ENCODE peak calls at places on chromosome 19, in eight cellular contexts. One of them, this sample, is unnamed.

GRCh38 chr19:10112037-10112751 is 701 bp downstream of the P2RY11 start:
- DNase-seq in CD8-positive, alpha-beta memory T cell: peak; percentile 29
- DNase-seq in ovary: no peak
- DNase-seq in fibroblast of lung: no peak
- DNase-seq in hepatocyte: no peak
- DNase-seq in IMR-90: no peak
- DNase-seq in neural progenitor cell: no peak
- DNase-seq in vagina: peak; percentile 79
- DNase-seq in this sample: no peak

GRCh38 chr19:13748169-13748884 is 16.0 kb upstream of the MRI1 start:
- DNase-seq in IMR-90: peak; percentile 74
- DNase-seq in vagina: no peak
- DNase-seq in neural progenitor cell: peak; percentile 31
- DNase-seq in hepatocyte: peak; percentile 52
- DNase-seq in fibroblast of lung: peak; percentile 56
- DNase-seq in CD8-positive, alpha-beta memory T cell: no peak
- DNase-seq in ovary: peak; percentile 54
- DNase-seq in this sample: no peak

GRCh38 chr19:32750441-32751055 is 31.0 kb downstream of the TDRD12 start:
- DNase-seq in IMR-90: no peak
- DNase-seq in fibroblast of lung: no peak
- DNase-seq in CD8-positive, alpha-beta memory T cell: no peak
- DNase-seq in vagina: no peak
- DNase-seq in ovary: no peak
- DNase-seq in neural progenitor cell: no peak
- DNase-seq in hepatocyte: no peak
- DNase-seq in this sample: no peak

GRCh38 chr19:48400018-48400742 is 6.7 kb downstream of the GRIN2D start:
- DNase-seq in ovary: no peak
- DNase-seq in vagina: no peak
- DNase-seq in neural progenitor cell: peak; percentile 75
- DNase-seq in IMR-90: peak; percentile 55
- DNase-seq in fibroblast of lung: peak; percentile 57
- DNase-seq in CD8-positive, alpha-beta memory T cell: peak; percentile 23
- DNase-seq in hepatocyte: peak; percentile 70
- DNase-seq in this sample: no peak

GRCh38 chr19:29526730-29527499 is 1.1 kb downstream of the VSTM2B start:
- DNase-seq in vagina: no peak
- DNase-seq in ovary: no peak
- DNase-seq in CD8-positive, alpha-beta memory T cell: no peak
- DNase-seq in IMR-90: no peak
- DNase-seq in fibroblast of lung: no peak
- DNase-seq in neural progenitor cell: peak; percentile 68
- DNase-seq in hepatocyte: no peak
- DNase-seq in this sample: no peak

GRCh38 chr19:7928334-7928706 is 2.4 kb upstream of the CTXN1 start:
- DNase-seq in IMR-90: no peak
- DNase-seq in CD8-positive, alpha-beta memory T cell: no peak
- DNase-seq in neural progenitor cell: no peak
- DNase-seq in hepatocyte: no peak
- DNase-seq in vagina: no peak
- DNase-seq in fibroblast of lung: no peak
- DNase-seq in ovary: peak; percentile 53
- DNase-seq in this sample: no peak

GRCh38 chr19:398719-399118 is 10.2 kb downstream of the C2CD4C start:
- DNase-seq in IMR-90: no peak
- DNase-seq in CD8-positive, alpha-beta memory T cell: no peak
- DNase-seq in ovary: no peak
- DNase-seq in hepatocyte: no peak
- DNase-seq in neural progenitor cell: no peak
- DNase-seq in fibroblast of lung: no peak
- DNase-seq in vagina: no peak
- DNase-seq in this sample: no peak

GRCh38 chr19:5001547-5002131 is 32.7 kb downstream of the KDM4B start:
- DNase-seq in fibroblast of lung: peak; percentile 63
- DNase-seq in vagina: no peak
- DNase-seq in ovary: no peak
- DNase-seq in hepatocyte: peak; percentile 50
- DNase-seq in neural progenitor cell: peak; percentile 61
- DNase-seq in CD8-positive, alpha-beta memory T cell: peak; percentile 21
- DNase-seq in IMR-90: peak; percentile 71
- DNase-seq in this sample: no peak

GRCh38 chr19:32396046-32396652 is 9.4 kb upstream of the DPY19L3 start:
- DNase-seq in IMR-90: no peak
- DNase-seq in CD8-positive, alpha-beta memory T cell: no peak
- DNase-seq in ovary: no peak
- DNase-seq in neural progenitor cell: no peak
- DNase-seq in hepatocyte: no peak
- DNase-seq in vagina: no peak
- DNase-seq in fibroblast of lung: no peak
- DNase-seq in this sample: no peak

GRCh38 chr19:17610384-17610783 is 54.9 kb downstream of the COLGALT1 start:
- DNase-seq in neural progenitor cell: no peak
- DNase-seq in fibroblast of lung: peak; percentile 13
- DNase-seq in IMR-90: peak; percentile 14
- DNase-seq in vagina: no peak
- DNase-seq in ovary: no peak
- DNase-seq in CD8-positive, alpha-beta memory T cell: peak; percentile 11
- DNase-seq in hepatocyte: no peak
- DNase-seq in this sample: no peak

GRCh38 chr19:54518844-54519243 is 16.2 kb downstream of the LAIR2 start:
- DNase-seq in vagina: no peak
- DNase-seq in CD8-positive, alpha-beta memory T cell: no peak
- DNase-seq in IMR-90: no peak
- DNase-seq in ovary: no peak
- DNase-seq in hepatocyte: no peak
- DNase-seq in neural progenitor cell: no peak
- DNase-seq in fibroblast of lung: no peak
- DNase-seq in this sample: no peak

GRCh38 chr19:45152504-45153338 is 8.1 kb downstream of the NKPD1 start:
- DNase-seq in vagina: no peak
- DNase-seq in hepatocyte: peak; percentile 45
- DNase-seq in CD8-positive, alpha-beta memory T cell: peak; percentile 49
- DNase-seq in fibroblast of lung: peak; percentile 50
- DNase-seq in ovary: peak; percentile 48
- DNase-seq in IMR-90: peak; percentile 40
- DNase-seq in neural progenitor cell: peak; percentile 85
- DNase-seq in this sample: no peak

GRCh38 chr19:22331521-22331920 is 45.3 kb downstream of the ZNF729 start:
- DNase-seq in fibroblast of lung: no peak
- DNase-seq in vagina: peak; percentile 25
- DNase-seq in neural progenitor cell: no peak
- DNase-seq in ovary: no peak
- DNase-seq in hepatocyte: no peak
- DNase-seq in IMR-90: no peak
- DNase-seq in CD8-positive, alpha-beta memory T cell: no peak
- DNase-seq in this sample: no peak

GRCh38 chr19:17183858-17184271 is 31.3 kb upstream of the USE1 start:
- DNase-seq in hepatocyte: no peak
- DNase-seq in fibroblast of lung: no peak
- DNase-seq in neural progenitor cell: no peak
- DNase-seq in vagina: no peak
- DNase-seq in IMR-90: no peak
- DNase-seq in ovary: no peak
- DNase-seq in CD8-positive, alpha-beta memory T cell: peak; percentile 33
- DNase-seq in this sample: no peak

GRCh38 chr19:17718988-17719711 is at the start of gene MAP1S:
- DNase-seq in vagina: no peak
- DNase-seq in fibroblast of lung: peak; percentile 40
- DNase-seq in IMR-90: peak; percentile 25
- DNase-seq in hepatocyte: peak; percentile 84
- DNase-seq in CD8-positive, alpha-beta memory T cell: peak; percentile 60
- DNase-seq in ovary: peak; percentile 41
- DNase-seq in neural progenitor cell: peak; percentile 96
- DNase-seq in this sample: no peak

GRCh38 chr19:29795882-29796523 is 15.8 kb upstream of the CCNE1 start:
- DNase-seq in neural progenitor cell: no peak
- DNase-seq in ovary: no peak
- DNase-seq in IMR-90: no peak
- DNase-seq in hepatocyte: no peak
- DNase-seq in fibroblast of lung: no peak
- DNase-seq in CD8-positive, alpha-beta memory T cell: no peak
- DNase-seq in vagina: no peak
- DNase-seq in this sample: no peak

GRCh38 chr19:47427241-47428176 is 8.2 kb upstream of the MEIS3 start:
- DNase-seq in ovary: peak; percentile 68
- DNase-seq in IMR-90: peak; percentile 45
- DNase-seq in fibroblast of lung: peak; percentile 36
- DNase-seq in hepatocyte: peak; percentile 84
- DNase-seq in vagina: no peak
- DNase-seq in neural progenitor cell: peak; percentile 87
- DNase-seq in CD8-positive, alpha-beta memory T cell: peak; percentile 61
- DNase-seq in this sample: no peak

GRCh38 chr19:4914736-4915501 is 5.6 kb downstream of the UHRF1 start:
- DNase-seq in hepatocyte: peak; percentile 85
- DNase-seq in CD8-positive, alpha-beta memory T cell: peak; percentile 62
- DNase-seq in vagina: no peak
- DNase-seq in IMR-90: peak; percentile 69
- DNase-seq in neural progenitor cell: no peak
- DNase-seq in ovary: no peak
- DNase-seq in fibroblast of lung: peak; percentile 80
- DNase-seq in this sample: no peak

DNA sequence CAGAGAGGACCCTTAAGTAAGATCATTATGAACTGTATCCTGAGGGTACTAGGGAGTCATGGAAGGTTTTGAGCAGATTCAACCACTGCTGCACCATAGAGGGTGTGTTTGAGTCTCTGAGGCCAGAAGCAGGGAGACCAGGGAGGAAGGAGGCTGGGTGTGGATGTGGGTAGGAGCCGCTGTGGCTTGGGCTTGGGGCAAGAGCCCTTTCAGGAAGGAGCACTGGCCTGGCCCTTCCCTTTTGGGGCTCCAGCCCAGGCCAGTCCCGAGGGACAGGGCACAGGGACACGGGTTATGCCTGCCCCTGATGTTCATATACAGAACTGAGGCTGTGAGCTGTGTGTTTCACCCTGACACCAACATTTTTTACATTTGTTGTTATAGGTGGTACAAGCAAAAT is 7.2 kb downstream of the CIC start:
- DNase-seq in ovary: no peak
- DNase-seq in neural progenitor cell: no peak
- DNase-seq in CD8-positive, alpha-beta memory T cell: no peak
- DNase-seq in hepatocyte: no peak
- DNase-seq in IMR-90: no peak
- DNase-seq in fibroblast of lung: no peak
- DNase-seq in vagina: no peak
- DNase-seq in this sample: no peak
- H3K4me1 ChIP-seq in ovary: peaks cover 6% of the 10 kb centered on the region
- H3K4me1 ChIP-seq in neural progenitor cell: peaks cover 14% of the 10 kb centered on the region
- H3K4me1 ChIP-seq in CD8-positive, alpha-beta memory T cell: peaks cover 37% of the 10 kb centered on the region
- H3K4me1 ChIP-seq in hepatocyte: peaks cover 31% of the 10 kb centered on the region
- H3K4me1 ChIP-seq in IMR-90: peaks cover 26% of the 10 kb centered on the region
- H3K4me1 ChIP-seq in fibroblast of lung: peaks cover 14% of the 10 kb centered on the region
- H3K4me1 ChIP-seq in vagina: peaks cover 79% of the 10 kb centered on the region
- H3K4me1 ChIP-seq in this sample: peaks cover 43% of the 10 kb centered on the region

GRCh38 chr19:15154002-15154612 is 46.7 kb downstream of the NOTCH3 start:
- DNase-seq in neural progenitor cell: peak; percentile 54
- DNase-seq in ovary: no peak
- DNase-seq in CD8-positive, alpha-beta memory T cell: no peak
- DNase-seq in IMR-90: peak; percentile 53
- DNase-seq in fibroblast of lung: peak; percentile 52
- DNase-seq in vagina: no peak
- DNase-seq in hepatocyte: peak; percentile 63
- DNase-seq in this sample: no peak
- H3K27ac ChIP-seq in neural progenitor cell: no peak overlapping the region
- H3K27ac ChIP-seq in ovary: no peak overlapping the region
- H3K27ac ChIP-seq in CD8-positive, alpha-beta memory T cell: no peak overlapping the region
- H3K27ac ChIP-seq in IMR-90: no peak overlapping the region
- H3K27ac ChIP-seq in fibroblast of lung: no peak overlapping the region
- H3K27ac ChIP-seq in vagina: no peak overlapping the region
- H3K27ac ChIP-seq in hepatocyte: no peak overlapping the region
- H3K27ac ChIP-seq in this sample: no peak overlapping the region

GRCh38 chr19:43784981-43785808 is 4.4 kb upstream of the KCNN4 start:
- DNase-seq in ovary: peak; percentile 38
- DNase-seq in CD8-positive, alpha-beta memory T cell: peak; percentile 60
- DNase-seq in IMR-90: peak; percentile 67
- DNase-seq in fibroblast of lung: peak; percentile 77
- DNase-seq in vagina: no peak
- DNase-seq in neural progenitor cell: peak; percentile 86
- DNase-seq in hepatocyte: peak; percentile 82
- DNase-seq in this sample: no peak

GRCh38 chr19:43783636-43784035 is 2.9 kb upstream of the KCNN4 start:
- DNase-seq in neural progenitor cell: no peak
- DNase-seq in IMR-90: no peak
- DNase-seq in fibroblast of lung: no peak
- DNase-seq in CD8-positive, alpha-beta memory T cell: no peak
- DNase-seq in vagina: no peak
- DNase-seq in hepatocyte: no peak
- DNase-seq in ovary: no peak
- DNase-seq in this sample: no peak

GRCh38 chr19:43782689-43783231 is 2.0 kb upstream of the KCNN4 start:
- DNase-seq in IMR-90: no peak
- DNase-seq in neural progenitor cell: no peak
- DNase-seq in hepatocyte: no peak
- DNase-seq in fibroblast of lung: no peak
- DNase-seq in CD8-positive, alpha-beta memory T cell: peak; percentile 42
- DNase-seq in ovary: no peak
- DNase-seq in vagina: no peak
- DNase-seq in this sample: no peak

GRCh38 chr19:43782311-43782660 is 1.5 kb upstream of the KCNN4 start:
- DNase-seq in fibroblast of lung: no peak
- DNase-seq in neural progenitor cell: no peak
- DNase-seq in CD8-positive, alpha-beta memory T cell: no peak
- DNase-seq in hepatocyte: no peak
- DNase-seq in IMR-90: no peak
- DNase-seq in ovary: no peak
- DNase-seq in vagina: no peak
- DNase-seq in this sample: no peak

DNA sequence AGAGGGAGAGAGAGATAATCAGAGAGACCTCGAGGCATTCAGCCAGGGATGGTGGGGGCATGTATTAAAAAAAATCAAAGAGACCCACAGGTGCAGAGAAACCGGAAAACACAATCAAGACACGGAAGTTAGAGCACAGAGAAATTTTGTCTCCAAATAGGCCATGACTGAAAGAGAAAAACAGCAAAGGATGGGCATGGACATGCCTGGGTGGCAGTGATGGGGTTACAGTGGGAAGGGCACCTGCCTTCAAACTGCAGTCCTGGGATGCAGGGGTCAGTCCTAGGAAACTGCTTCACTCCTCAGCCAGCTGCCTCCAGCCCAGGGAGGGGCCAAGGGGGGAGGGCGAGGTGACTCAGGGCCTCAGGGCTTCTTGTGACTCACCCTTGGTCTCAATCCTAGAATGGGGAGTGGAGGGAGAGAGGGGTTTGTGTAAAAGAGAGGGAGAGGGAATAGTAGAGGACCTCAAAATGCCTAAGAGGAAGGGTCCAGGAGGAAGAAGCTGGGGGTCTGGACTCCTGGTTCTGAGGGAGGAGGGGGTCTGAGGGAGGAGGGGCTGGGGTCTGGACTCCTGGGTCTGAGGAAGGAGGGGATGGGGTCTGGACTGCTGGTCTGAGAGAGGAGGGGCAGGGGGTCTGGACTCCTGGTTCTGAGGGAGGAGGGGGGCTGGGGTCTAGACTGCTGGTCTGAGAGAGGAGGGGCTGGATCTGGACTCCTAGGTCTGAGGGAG is 3.6 kb upstream of the KCNN4 start:
- DNase-seq in hepatocyte: peak; percentile 74
- DNase-seq in ovary: no peak
- DNase-seq in neural progenitor cell: no peak
- DNase-seq in fibroblast of lung: peak; percentile 83
- DNase-seq in IMR-90: peak; percentile 85
- DNase-seq in vagina: no peak
- DNase-seq in CD8-positive, alpha-beta memory T cell: peak; percentile 57
- DNase-seq in this sample: no peak
- H3K4me3 ChIP-seq in hepatocyte: no peak overlapping the region
- H3K4me3 ChIP-seq in ovary: no peak overlapping the region
- H3K4me3 ChIP-seq in neural progenitor cell: no peak overlapping the region
- H3K4me3 ChIP-seq in fibroblast of lung: no peak overlapping the region
- H3K4me3 ChIP-seq in IMR-90: no peak overlapping the region
- H3K4me3 ChIP-seq in vagina: no peak overlapping the region
- H3K4me3 ChIP-seq in CD8-positive, alpha-beta memory T cell: peak overlapping the region; percentile 9
- H3K4me3 ChIP-seq in this sample: no peak overlapping the region

GRCh38 chr19:1910169-1910568 is 5.0 kb downstream of the ADAT3 start:
- DNase-seq in CD8-positive, alpha-beta memory T cell: no peak
- DNase-seq in ovary: no peak
- DNase-seq in vagina: no peak
- DNase-seq in hepatocyte: no peak
- DNase-seq in IMR-90: peak; percentile 20
- DNase-seq in fibroblast of lung: peak; percentile 12
- DNase-seq in neural progenitor cell: no peak
- DNase-seq in this sample: no peak
- H3K4me1 ChIP-seq in CD8-positive, alpha-beta memory T cell: peaks cover 7% of the 10 kb centered on the region
- H3K4me1 ChIP-seq in ovary: peaks cover 19% of the 10 kb centered on the region
- H3K4me1 ChIP-seq in vagina: peaks cover 45% of the 10 kb centered on the region
- H3K4me1 ChIP-seq in hepatocyte: peaks cover 15% of the 10 kb centered on the region
- H3K4me1 ChIP-seq in IMR-90: peaks cover 10% of the 10 kb centered on the region
- H3K4me1 ChIP-seq in fibroblast of lung: peaks cover 6% of the 10 kb centered on the region
- H3K4me1 ChIP-seq in neural progenitor cell: peaks cover 6% of the 10 kb centered on the region
- H3K4me1 ChIP-seq in this sample: peaks cover 9% of the 10 kb centered on the region